ENCODE peak calls at places on chromosomes 3 and 15, in four cellular contexts. Z is PC-3, V is psoas muscle, K is cardiac septum. F is an unnamed sample.

GRCh38 chr15:77060560-77060959 is 10.3 kb downstream of the TSPAN3 start:
- DNase-seq in Z (no peak), V (no peak), K (no peak), F (no peak)

GRCh38 chr3:109081746-109082510 is 36.0 kb downstream of the MORC1 start:
- DNase-seq in Z (peak; percentile 57), V (no peak), K (no peak), F (peak; percentile 22)

GRCh38 chr15:70526974-70527325 is 236.4 kb downstream of the UACA start:
- DNase-seq in Z (no peak), V (no peak), K (no peak), F (no peak)

GRCh38 chr3:190811775-190812480 is 50.6 kb downstream of the GMNC start:
- DNase-seq in Z (peak; percentile 83), V (no peak), K (no peak), F (no peak)

GRCh38 chr15:61422773-61423172 is 193.7 kb upstream of the RORA start:
- DNase-seq in Z (no peak), V (no peak), K (no peak), F (no peak)

GRCh38 chr3:106809633-106810460 is 567.4 kb upstream of the CCDC54 start:
- DNase-seq in Z (no peak), V (no peak), K (no peak), F (no peak)

GRCh38 chr15:87619161-87619960 is 637.2 kb downstream of the NTRK3 start:
- DNase-seq in Z (peak; percentile 32), V (no peak), K (no peak), F (no peak)

GRCh38 chr3:31572605-31573459 is 40.1 kb downstream of the STT3B start:
- DNase-seq in Z (no peak), V (no peak), K (no peak), F (no peak)

GRCh38 chr15:73760777-73761329 is 7.7 kb upstream of the INSYN1 start:
- DNase-seq in Z (no peak), V (no peak), K (no peak), F (no peak)

GRCh38 chr15:71060983-71061382 is 54.3 kb upstream of the THSD4 start:
- DNase-seq in Z (no peak), V (no peak), K (no peak), F (no peak)